ENCODE peak calls at places on chromosomes 13 and 19, in eight cellular contexts. One of them, this sample, is unnamed.

GRCh38 chr19:49570997-49571676 is 9.2 kb downstream of the NOSIP start:
- DNase-seq in fibroblast of pulmonary artery: no peak
- DNase-seq in Panc1: no peak
- DNase-seq in body of pancreas: no peak
- DNase-seq in type B pancreatic cell: no peak
- DNase-seq in amygdala: no peak
- DNase-seq in NCI-H524: peak
- DNase-seq in activated T-cell treated with anti-CD3 and anti-CD28 coated beads, Interleukin-2, amount 50 U/mL, for 72 hours: no peak
- DNase-seq in this sample: peak

GRCh38 chr19:34253711-34254551 is 423 bp upstream of the GARRE1 start:
- DNase-seq in amygdala: peak
- DNase-seq in activated T-cell treated with anti-CD3 and anti-CD28 coated beads, Interleukin-2, amount 50 U/mL, for 72 hours: no peak
- DNase-seq in NCI-H524: peak
- DNase-seq in Panc1: no peak
- DNase-seq in type B pancreatic cell: peak
- DNase-seq in fibroblast of pulmonary artery: no peak
- DNase-seq in body of pancreas: no peak
- DNase-seq in this sample: peak

GRCh38 chr13:33730147-33730546 is 87.8 kb upstream of the RFC3 start:
- DNase-seq in activated T-cell treated with anti-CD3 and anti-CD28 coated beads, Interleukin-2, amount 50 U/mL, for 72 hours: no peak
- DNase-seq in fibroblast of pulmonary artery: no peak
- DNase-seq in amygdala: no peak
- DNase-seq in Panc1: no peak
- DNase-seq in type B pancreatic cell: no peak
- DNase-seq in body of pancreas: peak
- DNase-seq in NCI-H524: no peak
- DNase-seq in this sample: no peak

GRCh38 chr13:108786578-108787100 is 157.2 kb downstream of the MYO16 start:
- DNase-seq in type B pancreatic cell: no peak
- DNase-seq in NCI-H524: peak
- DNase-seq in amygdala: no peak
- DNase-seq in activated T-cell treated with anti-CD3 and anti-CD28 coated beads, Interleukin-2, amount 50 U/mL, for 72 hours: no peak
- DNase-seq in Panc1: no peak
- DNase-seq in fibroblast of pulmonary artery: no peak
- DNase-seq in body of pancreas: no peak
- DNase-seq in this sample: no peak

GRCh38 chr19:11964496-11964857 is 363 bp upstream of the ZNF763 start:
- DNase-seq in Panc1: no peak
- DNase-seq in body of pancreas: no peak
- DNase-seq in activated T-cell treated with anti-CD3 and anti-CD28 coated beads, Interleukin-2, amount 50 U/mL, for 72 hours: no peak
- DNase-seq in type B pancreatic cell: no peak
- DNase-seq in amygdala: no peak
- DNase-seq in fibroblast of pulmonary artery: no peak
- DNase-seq in NCI-H524: peak
- DNase-seq in this sample: no peak

GRCh38 chr13:34070544-34071303 is 252.8 kb downstream of the RFC3 start:
- DNase-seq in amygdala: no peak
- DNase-seq in NCI-H524: no peak
- DNase-seq in activated T-cell treated with anti-CD3 and anti-CD28 coated beads, Interleukin-2, amount 50 U/mL, for 72 hours: no peak
- DNase-seq in type B pancreatic cell: no peak
- DNase-seq in body of pancreas: no peak
- DNase-seq in fibroblast of pulmonary artery: no peak
- DNase-seq in Panc1: no peak
- DNase-seq in this sample: no peak

GRCh38 chr13:75299206-75299605 is 182.8 kb downstream of the TBC1D4 start:
- DNase-seq in body of pancreas: no peak
- DNase-seq in amygdala: no peak
- DNase-seq in NCI-H524: no peak
- DNase-seq in type B pancreatic cell: no peak
- DNase-seq in activated T-cell treated with anti-CD3 and anti-CD28 coated beads, Interleukin-2, amount 50 U/mL, for 72 hours: no peak
- DNase-seq in Panc1: no peak
- DNase-seq in fibroblast of pulmonary artery: no peak
- DNase-seq in this sample: no peak

GRCh38 chr19:11205939-11206570 is 8.7 kb upstream of the KANK2 start:
- DNase-seq in body of pancreas: no peak
- DNase-seq in fibroblast of pulmonary artery: no peak
- DNase-seq in NCI-H524: no peak
- DNase-seq in amygdala: no peak
- DNase-seq in type B pancreatic cell: no peak
- DNase-seq in activated T-cell treated with anti-CD3 and anti-CD28 coated beads, Interleukin-2, amount 50 U/mL, for 72 hours: no peak
- DNase-seq in Panc1: no peak
- DNase-seq in this sample: no peak

GRCh38 chr19:16587031-16588023 is 15.1 kb upstream of the SLC35E1 start:
- DNase-seq in type B pancreatic cell: no peak
- DNase-seq in fibroblast of pulmonary artery: peak
- DNase-seq in Panc1: no peak
- DNase-seq in activated T-cell treated with anti-CD3 and anti-CD28 coated beads, Interleukin-2, amount 50 U/mL, for 72 hours: peak
- DNase-seq in body of pancreas: peak
- DNase-seq in NCI-H524: peak
- DNase-seq in amygdala: peak
- DNase-seq in this sample: no peak

GRCh38 chr13:109180905-109181425 is 551.6 kb downstream of the MYO16 start:
- DNase-seq in activated T-cell treated with anti-CD3 and anti-CD28 coated beads, Interleukin-2, amount 50 U/mL, for 72 hours: no peak
- DNase-seq in body of pancreas: no peak
- DNase-seq in NCI-H524: no peak
- DNase-seq in fibroblast of pulmonary artery: peak
- DNase-seq in type B pancreatic cell: no peak
- DNase-seq in amygdala: no peak
- DNase-seq in Panc1: no peak
- DNase-seq in this sample: no peak

GRCh38 chr13:33480561-33480960 is 195.0 kb upstream of the STARD13 start:
- DNase-seq in amygdala: no peak
- DNase-seq in type B pancreatic cell: no peak
- DNase-seq in body of pancreas: no peak
- DNase-seq in fibroblast of pulmonary artery: no peak
- DNase-seq in Panc1: no peak
- DNase-seq in activated T-cell treated with anti-CD3 and anti-CD28 coated beads, Interleukin-2, amount 50 U/mL, for 72 hours: no peak
- DNase-seq in NCI-H524: no peak
- DNase-seq in this sample: no peak

This sample was measured in CD8-positive, alpha-beta T cell.